ENCODE peak calls at places on chromosomes 3 and 15, in five cellular contexts. L, N, H, E and J are unnamed samples.

GRCh38 chr3:50656417-50657195 is 18.1 kb upstream of the DOCK3 start:
- DNase-seq in L (no peak), N (no peak), H (no peak), E (no peak), J (no peak)

GRCh38 chr3:142723968-142724681 is at the start of gene TRPC1:
- DNase-seq in L (peak), N (peak), H (peak), E (peak), J (peak)

GRCh38 chr15:55289573-55290360 is at the start of gene RAB27A:
- DNase-seq in L (no peak), N (no peak), H (peak), E (peak), J (peak)

GRCh38 chr3:177377166-177377565 is 179.9 kb upstream of the TBL1XR1 start:
- DNase-seq in L (no peak), N (no peak), H (no peak), E (peak), J (no peak)

GRCh38 chr3:169966951-169967915 is 626 bp downstream of the SEC62 start:
- DNase-seq in L (peak), N (no peak), H (peak), E (peak), J (peak)

GRCh38 chr3:115658337-115659181 is 35.2 kb downstream of the GAP43 start:
- DNase-seq in L (peak), N (no peak), H (peak), E (peak), J (peak)

GRCh38 chr3:49417516-49418120 is 4.7 kb downstream of the AMT start:
- DNase-seq in L (no peak), N (no peak), H (no peak), E (no peak), J (no peak)

GRCh38 chr3:116129187-116129945 is 315.9 kb downstream of the LSAMP start:
- DNase-seq in L (no peak), N (no peak), H (no peak), E (no peak), J (no peak)

GRCh38 chr3:123292321-123293310 is 90.9 kb downstream of the SEC22A start:
- DNase-seq in L (no peak), N (no peak), H (no peak), E (no peak), J (no peak)

GRCh38 chr15:70099966-70100494 is 2.3 kb upstream of the TLE3 start:
- DNase-seq in L (no peak), N (no peak), H (no peak), E (peak), J (no peak)

GRCh38 chr3:42025388-42026138 is 63.7 kb upstream of the ULK4 start:
- DNase-seq in L (peak), N (peak), H (peak), E (peak), J (peak)

GRCh38 chr3:63015614-63016016 is 140.4 kb upstream of the CADPS start:
- DNase-seq in L (no peak), N (no peak), H (no peak), E (no peak), J (no peak)

GRCh38 chr15:93428135-93428534 is 339.1 kb upstream of the RGMA start:
- DNase-seq in L (no peak), N (no peak), H (no peak), E (no peak), J (no peak)

GRCh38 chr3:126202281-126203079 is 22.1 kb upstream of the ALDH1L1 start:
- DNase-seq in L (no peak), N (no peak), H (no peak), E (no peak), J (no peak)

GRCh38 chr3:156098437-156099035 is 21.8 kb upstream of the KCNAB1 start:
- DNase-seq in L (no peak), N (no peak), H (no peak), E (no peak), J (no peak)

GRCh38 chr3:100045696-100046095 is 68.6 kb downstream of the FILIP1L start:
- DNase-seq in L (peak), N (peak), H (peak), E (peak), J (peak)

GRCh38 chr3:123318374-123318773 is 116.6 kb downstream of the SEC22A start:
- DNase-seq in L (no peak), N (no peak), H (no peak), E (no peak), J (no peak)

GRCh38 chr3:166284994-166285393 is 447.8 kb upstream of the BCHE start:
- DNase-seq in L (peak), N (no peak), H (peak), E (no peak), J (no peak)

GRCh38 chr15:89088605-89089315 is 504 bp downstream of the ABHD2 start:
- DNase-seq in L (no peak), N (no peak), H (no peak), E (peak), J (no peak)

GRCh38 chr3:197239857-197240256 is 58.6 kb downstream of the DLG1 start:
- DNase-seq in L (no peak), N (no peak), H (no peak), E (no peak), J (no peak)

GRCh38 chr3:197241173-197241572 is 57.2 kb downstream of the DLG1 start:
- DNase-seq in L (no peak), N (no peak), H (no peak), E (no peak), J (no peak)

GRCh38 chr3:197244751-197245150 is 53.7 kb downstream of the DLG1 start:
- DNase-seq in L (no peak), N (no peak), H (no peak), E (no peak), J (no peak)

GRCh38 chr3:197238842-197239241 is 59.6 kb downstream of the DLG1 start:
- DNase-seq in L (no peak), N (no peak), H (no peak), E (no peak), J (no peak)

GRCh38 chr3:197242784-197243432 is 55.5 kb downstream of the DLG1 start:
- DNase-seq in L (no peak), N (no peak), H (no peak), E (no peak), J (no peak)
- TF ChIP-seq CTCF in L (no peak), N (no peak), H (no peak), E (no peak), J (no peak)

DNA sequence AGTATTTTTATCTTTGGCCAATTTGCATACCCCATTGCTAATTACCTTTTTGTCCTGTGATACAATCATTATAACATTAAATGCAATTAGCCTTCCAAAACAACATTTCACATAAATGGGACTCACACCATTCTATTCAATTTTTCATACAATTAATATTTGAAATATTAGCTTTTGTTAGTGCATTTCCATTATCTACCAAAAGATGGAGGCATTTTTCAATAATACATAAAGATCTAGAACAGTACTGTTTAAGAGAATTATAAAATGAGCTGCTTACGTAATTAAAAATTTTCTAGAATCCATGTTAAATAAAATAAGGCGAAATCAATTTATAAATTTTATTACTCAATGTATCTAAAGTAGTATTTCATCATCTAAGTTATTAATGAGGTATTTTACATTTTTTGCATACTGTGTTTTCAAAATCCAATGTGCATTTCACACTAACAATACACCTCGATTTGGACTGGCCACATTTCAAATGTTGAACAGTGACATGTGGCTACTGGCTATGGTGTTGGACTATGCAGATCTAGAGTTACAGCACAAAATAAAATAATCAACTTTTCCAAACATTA is 74.3 kb downstream of the TJP1 start:
- DNase-seq in L (no peak), N (no peak), H (peak), E (no peak), J (no peak)
- TF ChIP-seq CTCF in L (peak), N (peak), H (peak), E (peak), J (peak)

DNA sequence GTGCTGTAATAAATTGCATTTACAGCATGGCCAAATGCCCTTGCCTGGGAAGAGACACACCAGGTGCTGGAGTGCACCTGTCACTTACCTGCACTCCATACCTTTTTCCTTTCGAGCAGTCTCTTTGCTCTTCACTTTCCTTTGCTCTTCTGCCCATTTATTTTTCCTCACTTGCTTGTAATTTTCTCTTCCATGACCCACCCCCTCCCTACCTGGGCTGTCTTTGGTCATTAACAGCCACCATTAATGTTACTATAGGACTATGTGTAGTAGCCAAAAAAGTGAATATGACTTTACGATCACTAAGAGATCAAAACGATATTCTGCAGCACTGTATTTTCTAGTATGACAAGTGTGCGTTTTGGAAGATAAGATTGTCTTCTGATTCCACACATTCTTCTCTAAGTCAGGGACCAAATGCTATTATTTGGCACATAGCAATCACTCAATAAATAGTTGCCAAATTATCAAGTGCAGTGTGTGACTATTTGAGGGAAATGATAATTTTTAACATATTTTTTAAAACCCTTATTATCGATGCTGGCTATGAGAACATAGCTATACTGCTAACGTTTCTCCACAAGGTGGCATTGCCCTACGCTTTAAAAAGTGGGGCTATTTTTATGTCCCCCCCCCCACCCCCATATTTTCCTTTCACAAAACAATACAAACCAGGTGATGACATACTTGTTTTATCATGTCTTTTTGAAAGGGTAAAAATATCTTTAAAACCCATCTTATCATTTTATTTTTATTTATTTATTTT is 114.4 kb downstream of the GHSR start:
- DNase-seq in L (no peak), N (no peak), H (no peak), E (no peak), J (no peak)
- TF ChIP-seq CTCF in L (peak), N (no peak), H (peak), E (no peak), J (no peak)

GRCh38 chr3:52055537-52056351 is 627 bp downstream of the DUSP7 start:
- DNase-seq in L (no peak), N (no peak), H (peak), E (peak), J (no peak)
- TF ChIP-seq CTCF in L (peak), N (peak), H (peak), E (peak), J (peak)

GRCh38 chr15:80694624-80695098 is 449 bp upstream of the ABHD17C start:
- DNase-seq in L (no peak), N (no peak), H (peak), E (peak), J (no peak)

GRCh38 chr15:80695099-80695910 is at the start of gene ABHD17C:
- DNase-seq in L (no peak), N (no peak), H (peak), E (peak), J (peak)

GRCh38 chr15:80693682-80694623 is 1.2 kb upstream of the ABHD17C start:
- DNase-seq in L (no peak), N (no peak), H (no peak), E (no peak), J (no peak)

GRCh38 chr15:80697316-80697715 is 2.2 kb downstream of the ABHD17C start:
- DNase-seq in L (no peak), N (no peak), H (no peak), E (no peak), J (no peak)

DNA sequence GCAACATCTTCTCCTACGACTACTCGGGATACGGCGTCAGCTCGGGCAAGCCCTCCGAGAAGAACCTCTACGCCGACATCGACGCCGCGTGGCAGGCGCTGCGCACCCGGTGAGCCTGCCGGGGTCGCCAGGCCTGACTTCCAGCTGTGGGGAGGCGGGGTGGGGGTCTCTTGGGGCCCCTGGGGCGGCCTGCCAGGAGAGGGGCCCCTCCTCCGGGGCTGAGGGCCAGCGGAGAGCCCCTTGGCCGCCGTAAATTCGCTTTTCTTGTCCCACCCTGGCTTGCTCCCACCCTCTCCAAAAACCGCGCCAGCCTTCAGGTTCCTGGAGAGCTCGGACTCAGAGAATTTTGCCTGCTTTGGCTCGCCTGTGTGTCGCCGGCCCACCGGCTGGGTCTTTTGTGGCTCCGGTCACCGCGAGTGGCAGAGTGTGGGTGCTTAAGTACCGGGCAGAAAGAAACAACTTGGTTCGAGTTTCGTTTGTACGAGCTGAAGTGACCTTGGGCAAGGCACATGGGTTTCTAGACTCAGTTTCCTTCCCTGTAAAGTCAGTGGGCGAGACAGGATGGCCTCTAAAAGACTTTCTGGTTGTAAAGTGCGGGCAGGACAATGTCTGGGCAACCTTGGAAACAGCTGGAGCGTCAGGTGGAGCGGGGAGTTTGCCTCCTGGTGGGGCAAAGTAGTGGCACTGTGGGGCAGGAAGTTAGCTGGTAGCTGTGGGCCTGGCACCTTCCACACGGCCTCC is 971 bp downstream of the ABHD17C start:
- DNase-seq in L (no peak), N (no peak), H (peak), E (peak), J (no peak)
- TF ChIP-seq CTCF in L (peak), N (peak), H (peak), E (peak), J (peak)

DNA sequence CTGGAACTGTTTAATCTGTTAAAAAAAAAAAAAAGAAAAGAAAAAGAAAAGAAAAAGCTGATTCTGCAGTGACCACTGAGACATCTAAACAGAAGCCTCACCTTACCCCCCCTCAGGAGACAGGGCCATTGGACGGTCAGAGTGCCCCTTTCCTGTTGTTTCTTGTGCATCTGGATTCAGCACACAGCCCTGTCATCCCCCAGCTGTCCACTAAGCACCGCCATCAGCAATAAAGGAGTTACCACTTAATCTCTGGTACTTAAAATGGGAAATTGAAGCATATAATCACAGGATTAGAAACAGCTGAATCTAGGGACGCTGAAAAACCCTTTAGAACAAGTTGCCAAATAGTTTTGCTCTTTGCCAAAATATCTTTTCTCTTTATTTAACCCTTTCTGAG is 62.5 kb downstream of the TRIM69 start:
- DNase-seq in L (no peak), N (no peak), H (peak), E (no peak), J (no peak)
- TF ChIP-seq CTCF in L (peak), N (no peak), H (peak), E (no peak), J (no peak)

DNA sequence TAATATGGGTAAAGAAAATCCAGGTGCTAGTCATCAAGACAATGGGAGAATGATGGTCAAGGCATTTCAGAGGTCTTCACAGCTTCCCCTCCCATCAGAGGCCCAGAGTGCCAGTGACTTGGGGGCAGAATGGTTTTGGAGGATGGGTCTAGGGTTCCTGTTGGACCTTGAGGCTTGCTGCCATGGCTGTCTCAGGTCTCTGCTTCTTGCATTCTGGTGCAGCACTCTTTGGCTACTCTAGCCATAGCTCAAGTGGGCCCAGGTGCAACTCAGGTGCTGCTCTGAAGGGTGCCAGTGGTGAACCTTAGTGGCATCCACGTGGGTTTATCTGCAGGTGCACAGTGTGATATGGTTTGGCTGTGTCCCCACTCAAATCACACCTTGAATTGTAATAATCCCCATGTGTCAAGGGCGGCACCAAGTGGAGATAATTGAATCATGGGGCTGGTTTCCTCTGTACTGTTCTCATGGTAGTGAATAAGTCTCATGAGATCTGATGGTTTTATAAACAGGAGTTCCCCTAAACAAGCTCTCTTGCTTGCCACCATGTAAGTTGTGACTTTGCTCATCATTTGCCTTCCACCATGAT is 48.5 kb upstream of the PEX5L start:
- DNase-seq in L (no peak), N (no peak), H (no peak), E (no peak), J (no peak)
- TF ChIP-seq CTCF in L (no peak), N (no peak), H (no peak), E (no peak), J (no peak)

GRCh38 chr3:196323723-196324122 is 5.7 kb upstream of the DYNLT2B start:
- DNase-seq in L (no peak), N (no peak), H (peak), E (no peak), J (no peak)
- TF ChIP-seq CTCF in L (peak), N (no peak), H (peak), E (no peak), J (peak)

GRCh38 chr15:81869161-81869928 is 176.5 kb downstream of the MEX3B start:
- DNase-seq in L (no peak), N (no peak), H (no peak), E (no peak), J (no peak)

GRCh38 chr15:81863157-81863556 is 182.7 kb downstream of the MEX3B start:
- DNase-seq in L (peak), N (peak), H (no peak), E (no peak), J (no peak)

DNA sequence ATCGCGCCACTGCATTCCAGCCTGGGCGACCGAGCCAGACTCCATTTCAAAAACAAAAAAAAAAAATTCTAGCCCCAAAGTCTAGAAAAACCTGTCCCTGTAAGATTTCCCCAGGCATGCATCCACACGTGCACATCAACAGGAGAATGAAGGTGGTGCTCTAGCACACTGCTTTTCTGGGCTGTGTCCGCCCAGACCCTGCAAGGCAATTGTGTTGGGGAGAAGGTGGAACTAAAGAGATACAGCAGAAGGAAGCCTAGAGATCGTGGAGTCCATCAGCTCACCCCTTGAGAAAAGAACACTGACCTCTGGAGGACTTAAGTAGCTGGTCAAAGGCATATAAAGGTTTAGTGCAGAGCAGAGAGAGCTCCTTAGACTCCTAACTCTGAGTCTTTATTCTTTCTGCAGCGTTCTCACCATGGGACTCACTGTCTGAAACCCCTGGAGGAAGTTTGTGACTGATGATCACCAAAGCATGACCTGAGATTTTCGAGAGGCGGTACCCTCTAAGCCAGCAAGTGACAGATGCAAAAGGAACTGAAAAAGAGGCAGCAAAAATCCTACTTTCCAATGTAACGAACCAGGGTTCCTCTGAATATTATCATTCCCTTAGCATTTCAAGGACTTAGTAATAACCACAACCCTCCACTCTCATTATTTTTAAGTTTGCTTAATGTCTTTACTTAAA is 179.8 kb downstream of the MEX3B start:
- DNase-seq in L (no peak), N (no peak), H (no peak), E (no peak), J (no peak)
- TF ChIP-seq CTCF in L (no peak), N (no peak), H (no peak), E (no peak), J (no peak)

GRCh38 chr3:39067286-39067685 is 15.5 kb downstream of the WDR48 start:
- DNase-seq in L (no peak), N (no peak), H (peak), E (peak), J (no peak)

GRCh38 chr3:39062180-39062579 is 10.4 kb downstream of the WDR48 start:
- DNase-seq in L (no peak), N (no peak), H (no peak), E (no peak), J (no peak)

GRCh38 chr3:39064646-39065045 is 12.8 kb downstream of the WDR48 start:
- DNase-seq in L (no peak), N (peak), H (peak), E (peak), J (no peak)

GRCh38 chr3:39063143-39063542 is 11.3 kb downstream of the WDR48 start:
- DNase-seq in L (no peak), N (no peak), H (no peak), E (no peak), J (no peak)

GRCh38 chr3:39065197-39065596 is 13.4 kb downstream of the WDR48 start:
- DNase-seq in L (no peak), N (no peak), H (peak), E (peak), J (no peak)
- TF ChIP-seq CTCF in L (peak), N (peak), H (peak), E (peak), J (peak)